ENCODE peak calls at places on chromosome 11, in eight cellular contexts. One of them, this sample, is unnamed.

GRCh38 chr11:36703055-36703404 is 105.0 kb upstream of the RAG2 start:
- DNase-seq in fibroblast of pulmonary artery: no peak
- DNase-seq in left ventricle myocardium inferior: no peak
- DNase-seq in GM10248: peak; percentile 34
- DNase-seq in HL-60: no peak
- DNase-seq in kidney: no peak
- DNase-seq in activated CD8-positive, alpha-beta T cell treated with anti-CD3 and anti-CD28 coated beads for 36 hours: peak; percentile 31
- DNase-seq in fibroblast of villous mesenchyme: no peak
- DNase-seq in this sample: no peak

GRCh38 chr11:119373917-119374631 is 7.4 kb downstream of the USP2 start:
- DNase-seq in fibroblast of pulmonary artery: peak; percentile 82
- DNase-seq in left ventricle myocardium inferior: peak; percentile 66
- DNase-seq in GM10248: peak; percentile 63
- DNase-seq in HL-60: peak; percentile 56
- DNase-seq in kidney: peak; percentile 82
- DNase-seq in activated CD8-positive, alpha-beta T cell treated with anti-CD3 and anti-CD28 coated beads for 36 hours: peak; percentile 56
- DNase-seq in fibroblast of villous mesenchyme: peak; percentile 83
- DNase-seq in this sample: peak; percentile 89

GRCh38 chr11:69280994-69281393 is 13.0 kb upstream of the MYEOV start:
- DNase-seq in fibroblast of pulmonary artery: peak; percentile 64
- DNase-seq in left ventricle myocardium inferior: no peak
- DNase-seq in GM10248: no peak
- DNase-seq in HL-60: no peak
- DNase-seq in kidney: peak; percentile 70
- DNase-seq in activated CD8-positive, alpha-beta T cell treated with anti-CD3 and anti-CD28 coated beads for 36 hours: no peak
- DNase-seq in fibroblast of villous mesenchyme: peak; percentile 69
- DNase-seq in this sample: no peak

GRCh38 chr11:2742611-2743426 is 43.0 kb upstream of the KCNQ1OT1 start:
- DNase-seq in fibroblast of pulmonary artery: no peak
- DNase-seq in left ventricle myocardium inferior: peak; percentile 12
- DNase-seq in GM10248: no peak
- DNase-seq in HL-60: no peak
- DNase-seq in kidney: peak; percentile 45
- DNase-seq in activated CD8-positive, alpha-beta T cell treated with anti-CD3 and anti-CD28 coated beads for 36 hours: no peak
- DNase-seq in fibroblast of villous mesenchyme: no peak
- DNase-seq in this sample: no peak

GRCh38 chr11:62770778-62771143 is 435 bp upstream of the TAF6L start:
- DNase-seq in fibroblast of pulmonary artery: no peak
- DNase-seq in left ventricle myocardium inferior: no peak
- DNase-seq in GM10248: no peak
- DNase-seq in HL-60: no peak
- DNase-seq in kidney: no peak
- DNase-seq in activated CD8-positive, alpha-beta T cell treated with anti-CD3 and anti-CD28 coated beads for 36 hours: peak; percentile 35
- DNase-seq in fibroblast of villous mesenchyme: no peak
- DNase-seq in this sample: no peak

GRCh38 chr11:108697872-108698473 is 33.1 kb downstream of the DDX10 start:
- DNase-seq in fibroblast of pulmonary artery: peak; percentile 89
- DNase-seq in left ventricle myocardium inferior: no peak
- DNase-seq in GM10248: peak; percentile 71
- DNase-seq in HL-60: peak; percentile 77
- DNase-seq in kidney: no peak
- DNase-seq in activated CD8-positive, alpha-beta T cell treated with anti-CD3 and anti-CD28 coated beads for 36 hours: peak; percentile 67
- DNase-seq in fibroblast of villous mesenchyme: peak; percentile 84
- DNase-seq in this sample: no peak

GRCh38 chr11:27388869-27389268 is 25.9 kb upstream of the CCDC34 start:
- DNase-seq in fibroblast of pulmonary artery: no peak
- DNase-seq in left ventricle myocardium inferior: no peak
- DNase-seq in GM10248: no peak
- DNase-seq in HL-60: no peak
- DNase-seq in kidney: no peak
- DNase-seq in activated CD8-positive, alpha-beta T cell treated with anti-CD3 and anti-CD28 coated beads for 36 hours: no peak
- DNase-seq in fibroblast of villous mesenchyme: peak; percentile 68
- DNase-seq in this sample: no peak

GRCh38 chr11:133078591-133079179 is 453.6 kb downstream of the OPCML start:
- DNase-seq in fibroblast of pulmonary artery: peak; percentile 31
- DNase-seq in left ventricle myocardium inferior: no peak
- DNase-seq in GM10248: peak; percentile 61
- DNase-seq in HL-60: peak; percentile 16
- DNase-seq in kidney: no peak
- DNase-seq in activated CD8-positive, alpha-beta T cell treated with anti-CD3 and anti-CD28 coated beads for 36 hours: peak; percentile 55
- DNase-seq in fibroblast of villous mesenchyme: peak; percentile 9
- DNase-seq in this sample: no peak

GRCh38 chr11:97729546-97730272 is 1291.0 kb upstream of the CNTN5 start:
- DNase-seq in fibroblast of pulmonary artery: peak; percentile 94
- DNase-seq in left ventricle myocardium inferior: no peak
- DNase-seq in GM10248: no peak
- DNase-seq in HL-60: no peak
- DNase-seq in kidney: no peak
- DNase-seq in activated CD8-positive, alpha-beta T cell treated with anti-CD3 and anti-CD28 coated beads for 36 hours: no peak
- DNase-seq in fibroblast of villous mesenchyme: peak; percentile 21
- DNase-seq in this sample: no peak

GRCh38 chr11:12871788-12872321 is 137.3 kb upstream of the RASSF10 start:
- DNase-seq in fibroblast of pulmonary artery: no peak
- DNase-seq in left ventricle myocardium inferior: no peak
- DNase-seq in GM10248: no peak
- DNase-seq in HL-60: no peak
- DNase-seq in kidney: no peak
- DNase-seq in activated CD8-positive, alpha-beta T cell treated with anti-CD3 and anti-CD28 coated beads for 36 hours: no peak
- DNase-seq in fibroblast of villous mesenchyme: peak; percentile 73
- DNase-seq in this sample: no peak

GRCh38 chr11:128179512-128179911 is 407.8 kb downstream of the ETS1 start:
- DNase-seq in fibroblast of pulmonary artery: no peak
- DNase-seq in left ventricle myocardium inferior: no peak
- DNase-seq in GM10248: no peak
- DNase-seq in HL-60: no peak
- DNase-seq in kidney: no peak
- DNase-seq in activated CD8-positive, alpha-beta T cell treated with anti-CD3 and anti-CD28 coated beads for 36 hours: no peak
- DNase-seq in fibroblast of villous mesenchyme: no peak
- DNase-seq in this sample: no peak

GRCh38 chr11:73428227-73428626 is 52.0 kb downstream of the RELT start:
- DNase-seq in fibroblast of pulmonary artery: no peak
- DNase-seq in left ventricle myocardium inferior: no peak
- DNase-seq in GM10248: no peak
- DNase-seq in HL-60: no peak
- DNase-seq in kidney: no peak
- DNase-seq in activated CD8-positive, alpha-beta T cell treated with anti-CD3 and anti-CD28 coated beads for 36 hours: no peak
- DNase-seq in fibroblast of villous mesenchyme: no peak
- DNase-seq in this sample: no peak

GRCh38 chr11:97000481-97000880 is 610.7 kb downstream of the JRKL start:
- DNase-seq in fibroblast of pulmonary artery: no peak
- DNase-seq in left ventricle myocardium inferior: no peak
- DNase-seq in GM10248: no peak
- DNase-seq in HL-60: no peak
- DNase-seq in kidney: no peak
- DNase-seq in activated CD8-positive, alpha-beta T cell treated with anti-CD3 and anti-CD28 coated beads for 36 hours: no peak
- DNase-seq in fibroblast of villous mesenchyme: no peak
- DNase-seq in this sample: no peak

GRCh38 chr11:113591122-113591521 is 115.0 kb downstream of the TMPRSS5 start:
- DNase-seq in fibroblast of pulmonary artery: no peak
- DNase-seq in left ventricle myocardium inferior: no peak
- DNase-seq in GM10248: no peak
- DNase-seq in HL-60: no peak
- DNase-seq in kidney: no peak
- DNase-seq in activated CD8-positive, alpha-beta T cell treated with anti-CD3 and anti-CD28 coated beads for 36 hours: no peak
- DNase-seq in fibroblast of villous mesenchyme: no peak
- DNase-seq in this sample: no peak

GRCh38 chr11:25981998-25982397 is 349.9 kb upstream of the ANO3 start:
- DNase-seq in fibroblast of pulmonary artery: peak; percentile 88
- DNase-seq in left ventricle myocardium inferior: no peak
- DNase-seq in GM10248: peak; percentile 20
- DNase-seq in HL-60: peak; percentile 15
- DNase-seq in kidney: no peak
- DNase-seq in activated CD8-positive, alpha-beta T cell treated with anti-CD3 and anti-CD28 coated beads for 36 hours: no peak
- DNase-seq in fibroblast of villous mesenchyme: peak; percentile 76
- DNase-seq in this sample: no peak

GRCh38 chr11:87374206-87374793 is 336.6 kb downstream of the TMEM135 start:
- DNase-seq in fibroblast of pulmonary artery: no peak
- DNase-seq in left ventricle myocardium inferior: no peak
- DNase-seq in GM10248: no peak
- DNase-seq in HL-60: no peak
- DNase-seq in kidney: no peak
- DNase-seq in activated CD8-positive, alpha-beta T cell treated with anti-CD3 and anti-CD28 coated beads for 36 hours: no peak
- DNase-seq in fibroblast of villous mesenchyme: no peak
- DNase-seq in this sample: no peak

DNA sequence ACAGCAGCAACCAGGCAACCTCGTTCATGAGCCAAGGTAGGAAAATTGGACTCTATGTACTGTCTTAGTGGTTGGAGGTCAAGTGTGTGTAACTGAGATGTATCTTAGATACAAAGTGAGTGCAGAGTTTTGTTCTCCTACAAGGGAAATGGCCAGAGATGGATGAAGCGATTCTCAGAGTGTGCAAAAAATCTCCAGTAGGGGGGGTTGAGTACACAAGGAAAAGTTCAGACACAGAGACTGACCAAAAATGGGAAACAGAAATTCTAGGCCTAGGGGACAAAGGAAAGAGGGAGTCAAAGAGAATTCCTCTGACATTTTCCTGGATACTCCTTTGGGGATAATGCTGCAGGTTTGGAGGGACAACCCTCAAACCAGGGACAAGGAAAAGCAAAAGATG is 38.2 kb upstream of the OR5AK2 start:
- DNase-seq in fibroblast of pulmonary artery: no peak
- DNase-seq in left ventricle myocardium inferior: no peak
- DNase-seq in GM10248: no peak
- DNase-seq in HL-60: no peak
- DNase-seq in kidney: no peak
- DNase-seq in activated CD8-positive, alpha-beta T cell treated with anti-CD3 and anti-CD28 coated beads for 36 hours: no peak
- DNase-seq in fibroblast of villous mesenchyme: no peak
- DNase-seq in this sample: no peak
- TF ChIP-seq CTCF in fibroblast of pulmonary artery: no peak
- TF ChIP-seq CTCF in left ventricle myocardium inferior: peak; percentile 25
- TF ChIP-seq CTCF in GM10248: no peak
- TF ChIP-seq CTCF in HL-60: no peak
- TF ChIP-seq CTCF in kidney: no peak
- TF ChIP-seq CTCF in activated CD8-positive, alpha-beta T cell treated with anti-CD3 and anti-CD28 coated beads for 36 hours: no peak
- TF ChIP-seq CTCF in fibroblast of villous mesenchyme: no peak
- TF ChIP-seq CTCF in this sample: no peak

GRCh38 chr11:89421718-89422117 is 69.5 kb downstream of the NOX4 start:
- DNase-seq in fibroblast of pulmonary artery: no peak
- DNase-seq in left ventricle myocardium inferior: no peak
- DNase-seq in GM10248: no peak
- DNase-seq in HL-60: no peak
- DNase-seq in kidney: no peak
- DNase-seq in activated CD8-positive, alpha-beta T cell treated with anti-CD3 and anti-CD28 coated beads for 36 hours: no peak
- DNase-seq in fibroblast of villous mesenchyme: no peak
- DNase-seq in this sample: no peak
- TF ChIP-seq CTCF in fibroblast of pulmonary artery: no peak
- TF ChIP-seq CTCF in left ventricle myocardium inferior: no peak
- TF ChIP-seq CTCF in GM10248: no peak
- TF ChIP-seq CTCF in HL-60: no peak
- TF ChIP-seq CTCF in kidney: no peak
- TF ChIP-seq CTCF in activated CD8-positive, alpha-beta T cell treated with anti-CD3 and anti-CD28 coated beads for 36 hours: no peak
- TF ChIP-seq CTCF in fibroblast of villous mesenchyme: no peak
- TF ChIP-seq CTCF in this sample: no peak

GRCh38 chr11:75968021-75968685 is 153.1 kb downstream of the UVRAG start:
- DNase-seq in fibroblast of pulmonary artery: peak; percentile 20
- DNase-seq in left ventricle myocardium inferior: no peak
- DNase-seq in GM10248: no peak
- DNase-seq in HL-60: no peak
- DNase-seq in kidney: no peak
- DNase-seq in activated CD8-positive, alpha-beta T cell treated with anti-CD3 and anti-CD28 coated beads for 36 hours: no peak
- DNase-seq in fibroblast of villous mesenchyme: no peak
- DNase-seq in this sample: no peak

GRCh38 chr11:75969626-75970308 is 154.8 kb downstream of the UVRAG start:
- DNase-seq in fibroblast of pulmonary artery: peak; percentile 40
- DNase-seq in left ventricle myocardium inferior: no peak
- DNase-seq in GM10248: no peak
- DNase-seq in HL-60: no peak
- DNase-seq in kidney: no peak
- DNase-seq in activated CD8-positive, alpha-beta T cell treated with anti-CD3 and anti-CD28 coated beads for 36 hours: no peak
- DNase-seq in fibroblast of villous mesenchyme: peak; percentile 69
- DNase-seq in this sample: no peak

DNA sequence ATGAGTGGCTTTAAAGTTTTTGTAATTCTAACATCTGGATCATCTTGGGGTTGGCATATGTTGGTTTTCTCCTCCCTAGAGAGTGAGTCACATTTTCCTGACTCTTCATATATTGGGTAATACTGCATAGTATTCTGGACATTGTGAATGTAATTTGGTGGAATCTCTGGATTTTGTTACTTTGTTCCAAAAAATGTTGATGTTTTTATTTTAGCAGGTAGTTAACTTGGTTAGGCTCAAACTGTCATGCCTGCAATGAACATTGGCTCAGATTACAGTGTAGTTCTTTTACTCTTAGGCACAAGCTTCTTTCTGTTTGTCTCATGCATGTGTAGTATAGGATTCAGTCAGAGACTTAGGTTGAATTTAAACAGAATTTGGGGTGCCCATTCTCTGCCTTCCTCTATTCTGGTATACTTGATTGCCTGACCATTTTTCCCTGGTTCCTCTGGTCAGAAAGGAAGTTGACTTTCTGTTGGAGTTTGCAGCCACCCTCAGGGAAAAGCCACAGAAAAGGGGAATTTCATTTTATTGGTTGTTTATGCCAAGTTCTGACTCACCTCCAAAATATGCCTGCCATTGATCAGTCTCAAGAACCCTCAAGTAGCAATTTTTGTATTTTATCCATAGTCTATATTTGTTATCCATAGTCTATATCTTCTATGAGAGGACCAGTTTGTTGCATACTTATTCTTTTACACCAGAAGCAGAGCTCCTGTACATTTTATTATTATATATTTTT is 151.7 kb downstream of the UVRAG start:
- DNase-seq in fibroblast of pulmonary artery: peak; percentile 93
- DNase-seq in left ventricle myocardium inferior: no peak
- DNase-seq in GM10248: peak; percentile 20
- DNase-seq in HL-60: no peak
- DNase-seq in kidney: no peak
- DNase-seq in activated CD8-positive, alpha-beta T cell treated with anti-CD3 and anti-CD28 coated beads for 36 hours: no peak
- DNase-seq in fibroblast of villous mesenchyme: peak; percentile 92
- DNase-seq in this sample: no peak
- TF ChIP-seq CTCF in fibroblast of pulmonary artery: no peak
- TF ChIP-seq CTCF in left ventricle myocardium inferior: no peak
- TF ChIP-seq CTCF in GM10248: no peak
- TF ChIP-seq CTCF in HL-60: no peak
- TF ChIP-seq CTCF in kidney: no peak
- TF ChIP-seq CTCF in activated CD8-positive, alpha-beta T cell treated with anti-CD3 and anti-CD28 coated beads for 36 hours: no peak
- TF ChIP-seq CTCF in fibroblast of villous mesenchyme: no peak
- TF ChIP-seq CTCF in this sample: no peak

DNA sequence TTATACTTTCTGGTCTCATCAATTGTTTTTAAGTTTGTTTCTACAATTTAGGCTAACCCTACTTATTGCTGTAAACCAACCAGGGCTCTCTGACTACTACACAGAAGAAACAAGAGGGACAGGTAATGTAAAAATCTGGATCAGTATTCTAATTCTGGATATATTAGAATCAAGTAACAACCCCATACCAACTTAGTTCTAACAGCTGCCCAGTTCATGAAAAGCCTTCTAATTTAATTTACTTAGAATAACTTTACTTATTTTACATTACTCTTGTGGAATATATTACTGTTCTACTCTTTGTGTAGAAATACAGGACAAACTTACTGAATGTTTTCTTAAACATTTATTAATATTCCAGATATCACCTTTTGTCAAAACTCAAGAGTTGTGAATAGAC is 45.5 kb upstream of the DBX1 start:
- DNase-seq in fibroblast of pulmonary artery: no peak
- DNase-seq in left ventricle myocardium inferior: no peak
- DNase-seq in GM10248: no peak
- DNase-seq in HL-60: no peak
- DNase-seq in kidney: no peak
- DNase-seq in activated CD8-positive, alpha-beta T cell treated with anti-CD3 and anti-CD28 coated beads for 36 hours: no peak
- DNase-seq in fibroblast of villous mesenchyme: no peak
- DNase-seq in this sample: no peak
- TF ChIP-seq CTCF in fibroblast of pulmonary artery: no peak
- TF ChIP-seq CTCF in left ventricle myocardium inferior: no peak
- TF ChIP-seq CTCF in GM10248: no peak
- TF ChIP-seq CTCF in HL-60: no peak
- TF ChIP-seq CTCF in kidney: no peak
- TF ChIP-seq CTCF in activated CD8-positive, alpha-beta T cell treated with anti-CD3 and anti-CD28 coated beads for 36 hours: no peak
- TF ChIP-seq CTCF in fibroblast of villous mesenchyme: no peak
- TF ChIP-seq CTCF in this sample: no peak